ENCODE peak calls at places on chromosomes 5 and 9, in ten cellular contexts. One of them, this sample, is unnamed.

GRCh38 chr5:38738898-38739743 is 106.7 kb upstream of the OSMR start:
- DNase-seq in G401: no peak
- DNase-seq in ELR: peak; percentile 65
- DNase-seq in activated effector memory CD4-positive, alpha-beta T cell treated with Interleukin-2 at 50 U/mL for 16 hours: no peak
- DNase-seq in effector memory CD8-positive, alpha-beta T cell: no peak
- DNase-seq in activated CD4-positive, alpha-beta T cell treated with anti-CD3 and anti-CD28 coated beads, Interleukin-2, amount 50 U/mL, for 4 hours: no peak
- DNase-seq in cardiac septum: no peak
- DNase-seq in astrocyte of the cerebellum: no peak
- DNase-seq in EL: peak; percentile 38
- DNase-seq in astrocyte of the spinal cord: peak; percentile 43
- DNase-seq in this sample: no peak

GRCh38 chr5:98497391-98497790 is 276.1 kb upstream of the RGMB start:
- DNase-seq in activated CD4-positive, alpha-beta T cell treated with anti-CD3 and anti-CD28 coated beads, Interleukin-2, amount 50 U/mL, for 4 hours: no peak
- DNase-seq in effector memory CD8-positive, alpha-beta T cell: no peak
- DNase-seq in astrocyte of the cerebellum: no peak
- DNase-seq in astrocyte of the spinal cord: no peak
- DNase-seq in G401: no peak
- DNase-seq in EL: no peak
- DNase-seq in activated effector memory CD4-positive, alpha-beta T cell treated with Interleukin-2 at 50 U/mL for 16 hours: no peak
- DNase-seq in cardiac septum: no peak
- DNase-seq in ELR: no peak
- DNase-seq in this sample: no peak

GRCh38 chr5:15621094-15621493 is 121.1 kb downstream of the FBXL7 start:
- DNase-seq in activated effector memory CD4-positive, alpha-beta T cell treated with Interleukin-2 at 50 U/mL for 16 hours: no peak
- DNase-seq in cardiac septum: no peak
- DNase-seq in effector memory CD8-positive, alpha-beta T cell: no peak
- DNase-seq in astrocyte of the spinal cord: peak; percentile 15
- DNase-seq in ELR: no peak
- DNase-seq in astrocyte of the cerebellum: no peak
- DNase-seq in EL: peak; percentile 63
- DNase-seq in activated CD4-positive, alpha-beta T cell treated with anti-CD3 and anti-CD28 coated beads, Interleukin-2, amount 50 U/mL, for 4 hours: no peak
- DNase-seq in G401: no peak
- DNase-seq in this sample: no peak

GRCh38 chr5:148224131-148224742 is 14.1 kb upstream of the MARCOL start:
- DNase-seq in ELR: peak; percentile 6
- DNase-seq in EL: peak; percentile 2
- DNase-seq in effector memory CD8-positive, alpha-beta T cell: no peak
- DNase-seq in activated CD4-positive, alpha-beta T cell treated with anti-CD3 and anti-CD28 coated beads, Interleukin-2, amount 50 U/mL, for 4 hours: no peak
- DNase-seq in G401: no peak
- DNase-seq in astrocyte of the cerebellum: no peak
- DNase-seq in astrocyte of the spinal cord: no peak
- DNase-seq in cardiac septum: no peak
- DNase-seq in activated effector memory CD4-positive, alpha-beta T cell treated with Interleukin-2 at 50 U/mL for 16 hours: no peak
- DNase-seq in this sample: no peak

GRCh38 chr9:115672477-115673316 is 480.9 kb upstream of the PAPPA start:
- DNase-seq in activated effector memory CD4-positive, alpha-beta T cell treated with Interleukin-2 at 50 U/mL for 16 hours: no peak
- DNase-seq in EL: peak; percentile 99
- DNase-seq in effector memory CD8-positive, alpha-beta T cell: no peak
- DNase-seq in ELR: peak; percentile 99
- DNase-seq in astrocyte of the spinal cord: peak; percentile 98
- DNase-seq in G401: no peak
- DNase-seq in astrocyte of the cerebellum: peak; percentile 98
- DNase-seq in activated CD4-positive, alpha-beta T cell treated with anti-CD3 and anti-CD28 coated beads, Interleukin-2, amount 50 U/mL, for 4 hours: no peak
- DNase-seq in cardiac septum: no peak
- DNase-seq in this sample: no peak

GRCh38 chr9:121499177-121499426 is 542 bp downstream of the GGTA1 start:
- DNase-seq in G401: no peak
- DNase-seq in astrocyte of the spinal cord: no peak
- DNase-seq in effector memory CD8-positive, alpha-beta T cell: no peak
- DNase-seq in cardiac septum: no peak
- DNase-seq in activated effector memory CD4-positive, alpha-beta T cell treated with Interleukin-2 at 50 U/mL for 16 hours: no peak
- DNase-seq in astrocyte of the cerebellum: no peak
- DNase-seq in EL: no peak
- DNase-seq in ELR: no peak
- DNase-seq in activated CD4-positive, alpha-beta T cell treated with anti-CD3 and anti-CD28 coated beads, Interleukin-2, amount 50 U/mL, for 4 hours: no peak
- DNase-seq in this sample: no peak

GRCh38 chr5:125756456-125756855 is 666.8 kb upstream of the GRAMD2B start:
- DNase-seq in ELR: no peak
- DNase-seq in cardiac septum: no peak
- DNase-seq in astrocyte of the cerebellum: no peak
- DNase-seq in astrocyte of the spinal cord: no peak
- DNase-seq in EL: no peak
- DNase-seq in activated CD4-positive, alpha-beta T cell treated with anti-CD3 and anti-CD28 coated beads, Interleukin-2, amount 50 U/mL, for 4 hours: no peak
- DNase-seq in effector memory CD8-positive, alpha-beta T cell: no peak
- DNase-seq in activated effector memory CD4-positive, alpha-beta T cell treated with Interleukin-2 at 50 U/mL for 16 hours: no peak
- DNase-seq in G401: no peak
- DNase-seq in this sample: no peak

GRCh38 chr5:177300236-177300880 is 3.2 kb downstream of the RAB24 start:
- DNase-seq in G401: peak; percentile 23
- DNase-seq in cardiac septum: peak; percentile 88
- DNase-seq in ELR: peak; percentile 86
- DNase-seq in effector memory CD8-positive, alpha-beta T cell: peak; percentile 48
- DNase-seq in astrocyte of the spinal cord: peak; percentile 82
- DNase-seq in EL: peak; percentile 82
- DNase-seq in activated CD4-positive, alpha-beta T cell treated with anti-CD3 and anti-CD28 coated beads, Interleukin-2, amount 50 U/mL, for 4 hours: peak; percentile 50
- DNase-seq in astrocyte of the cerebellum: peak; percentile 55
- DNase-seq in activated effector memory CD4-positive, alpha-beta T cell treated with Interleukin-2 at 50 U/mL for 16 hours: peak; percentile 26
- DNase-seq in this sample: no peak

GRCh38 chr5:176317534-176318374 is 43.8 kb downstream of the KIAA1191 start:
- DNase-seq in G401: no peak
- DNase-seq in activated effector memory CD4-positive, alpha-beta T cell treated with Interleukin-2 at 50 U/mL for 16 hours: no peak
- DNase-seq in effector memory CD8-positive, alpha-beta T cell: no peak
- DNase-seq in EL: no peak
- DNase-seq in cardiac septum: no peak
- DNase-seq in astrocyte of the spinal cord: no peak
- DNase-seq in astrocyte of the cerebellum: no peak
- DNase-seq in activated CD4-positive, alpha-beta T cell treated with anti-CD3 and anti-CD28 coated beads, Interleukin-2, amount 50 U/mL, for 4 hours: no peak
- DNase-seq in ELR: no peak
- DNase-seq in this sample: no peak

GRCh38 chr9:20989923-20990341 is 41.5 kb downstream of the HACD4 start:
- DNase-seq in cardiac septum: peak; percentile 79
- DNase-seq in astrocyte of the spinal cord: peak; percentile 61
- DNase-seq in effector memory CD8-positive, alpha-beta T cell: no peak
- DNase-seq in activated effector memory CD4-positive, alpha-beta T cell treated with Interleukin-2 at 50 U/mL for 16 hours: no peak
- DNase-seq in EL: no peak
- DNase-seq in G401: peak; percentile 99
- DNase-seq in activated CD4-positive, alpha-beta T cell treated with anti-CD3 and anti-CD28 coated beads, Interleukin-2, amount 50 U/mL, for 4 hours: no peak
- DNase-seq in astrocyte of the cerebellum: peak; percentile 52
- DNase-seq in ELR: no peak
- DNase-seq in this sample: no peak